ENCODE peak calls at places on chromosome 9, in four cellular contexts. T is Peyer's patch; C is Jurkat, Clone E6-1; X is IMR-90. Y is an unnamed sample.

GRCh38 chr9:5799314-5799713 is 33.6 kb downstream of the ERMP1 start:
- DNase-seq in C (peak), X (peak), T (no peak), Y (peak)

GRCh38 chr9:114837923-114838322 is 32.1 kb upstream of the TNFSF15 start:
- DNase-seq in C (no peak), T (no peak), X (peak), Y (peak)

GRCh38 chr9:91814214-91814613 is 135.8 kb downstream of the ROR2 start:
- DNase-seq in X (no peak), C (no peak), T (no peak), Y (no peak)

GRCh38 chr9:35605336-35606137 is 475 bp downstream of the TESK1 start:
- DNase-seq in C (no peak), X (no peak), T (peak), Y (no peak)

GRCh38 chr9:133884907-133885744 is 107.0 kb downstream of the VAV2 start:
- DNase-seq in T (no peak), C (no peak), X (no peak), Y (no peak)

GRCh38 chr9:96478829-96479371 is 28.9 kb downstream of the HABP4 start:
- DNase-seq in T (no peak), C (no peak), X (peak), Y (peak)

GRCh38 chr9:34654317-34655083 is 2.5 kb downstream of the IL11RA start:
- DNase-seq in C (no peak), T (no peak), X (peak), Y (peak)

GRCh38 chr9:16143947-16144890 is 591.4 kb downstream of the CCDC171 start:
- DNase-seq in T (no peak), C (no peak), X (no peak), Y (no peak)

GRCh38 chr9:4691794-4692193 is 12.4 kb downstream of the CDC37L1 start:
- DNase-seq in T (no peak), C (no peak), X (peak), Y (peak)

GRCh38 chr9:134272302-134273023 is 53.8 kb upstream of the RXRA start:
- DNase-seq in C (no peak), T (no peak), X (no peak), Y (no peak)

GRCh38 chr9:12640021-12640587 is 53.1 kb upstream of the TYRP1 start:
- DNase-seq in C (peak), X (peak), T (no peak), Y (peak)

GRCh38 chr9:92728831-92729734 is 35.5 kb downstream of the BICD2 start:
- DNase-seq in C (no peak), T (peak), X (peak), Y (peak)

DNA sequence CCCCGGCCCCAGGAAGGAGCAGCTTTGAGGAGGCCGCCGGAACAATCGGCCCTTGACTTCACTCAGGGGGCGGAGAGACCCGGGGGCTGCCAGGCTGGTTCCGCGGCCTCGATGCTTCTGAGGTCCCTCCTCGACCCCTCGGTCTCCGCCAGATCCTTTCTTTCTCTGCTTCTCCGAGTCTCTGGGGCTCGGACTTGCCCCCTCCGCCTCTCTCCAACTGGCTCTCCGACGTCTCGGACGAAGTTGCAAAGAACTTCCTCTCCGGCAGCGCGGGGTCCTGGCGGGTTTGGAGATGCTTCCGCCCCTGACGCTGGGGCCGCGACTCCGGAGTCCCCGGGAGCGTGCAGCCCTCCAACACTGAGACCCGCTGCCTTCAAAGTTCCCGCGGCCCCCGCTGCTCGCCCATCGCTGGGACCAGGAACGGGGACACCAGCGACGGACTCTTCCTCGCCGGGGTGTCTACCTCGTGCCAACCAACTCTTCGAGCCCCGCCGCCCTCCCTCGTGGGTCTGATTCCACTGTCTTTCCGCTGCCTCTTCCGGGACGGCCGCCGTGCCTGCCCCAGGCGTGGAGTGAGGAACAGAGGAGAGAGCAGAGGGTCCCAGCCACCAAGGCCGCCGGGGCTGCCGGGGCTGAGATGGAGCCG is 7.0 kb downstream of the PAX5 start:
- DNase-seq in X (no peak), T (peak), C (no peak), Y (no peak)
- H3K4me3 ChIP-seq in X (no peak), T (peak), C (no peak), Y (no peak)

GRCh38 chr9:136354592-136355085 is 8.9 kb downstream of the DNLZ start:
- DNase-seq in T (no peak), C (no peak), X (peak), Y (no peak)

GRCh38 chr9:136357326-136357725 is 6.2 kb downstream of the DNLZ start:
- DNase-seq in C (no peak), X (no peak), T (no peak), Y (no peak)

GRCh38 chr9:136353757-136354488 is 9.6 kb downstream of the DNLZ start:
- DNase-seq in X (no peak), C (no peak), T (no peak), Y (no peak)

GRCh38 chr9:136358016-136358415 is 5.5 kb downstream of the DNLZ start:
- DNase-seq in T (no peak), X (no peak), C (no peak), Y (no peak)

GRCh38 chr9:136355616-136356557 is 7.7 kb downstream of the DNLZ start:
- DNase-seq in T (no peak), C (no peak), X (no peak), Y (no peak)
- H3K4me3 ChIP-seq in T (no peak), C (no peak), X (no peak), Y (no peak)

GRCh38 chr9:89179535-89179919 is 909 bp upstream of the SHC3 start:
- DNase-seq in X (peak), C (no peak), T (no peak), Y (peak)

GRCh38 chr9:89177401-89178161 is 1.0 kb downstream of the SHC3 start:
- DNase-seq in T (no peak), X (no peak), C (no peak), Y (no peak)

GRCh38 chr9:89175739-89176360 is 2.8 kb downstream of the SHC3 start:
- DNase-seq in C (no peak), X (no peak), T (no peak), Y (peak)

GRCh38 chr9:89178162-89179120 is at the start of gene SHC3:
- DNase-seq in X (peak), C (no peak), T (no peak), Y (peak)

DNA sequence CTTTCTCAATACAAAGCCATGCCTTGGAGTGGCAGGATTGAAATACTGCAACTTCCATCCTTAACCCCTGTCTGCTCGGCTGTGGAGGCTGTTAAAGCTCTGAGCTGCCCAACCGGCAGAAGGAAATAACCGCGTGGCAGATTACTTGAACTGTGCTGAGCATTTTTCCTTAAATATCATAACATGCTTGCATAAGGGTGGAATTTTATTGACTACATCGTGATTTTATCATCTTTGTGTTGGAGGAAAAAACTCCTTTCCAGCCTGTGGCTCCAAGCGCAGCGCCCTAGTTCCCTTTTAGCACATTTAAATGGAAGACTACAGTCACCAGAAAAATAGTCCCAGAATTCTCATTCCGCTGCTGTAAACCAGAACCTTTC is 1.6 kb downstream of the SHC3 start:
- DNase-seq in X (peak), C (no peak), T (no peak), Y (peak)
- H3K4me3 ChIP-seq in X (peak), C (no peak), T (no peak), Y (peak)

DNA sequence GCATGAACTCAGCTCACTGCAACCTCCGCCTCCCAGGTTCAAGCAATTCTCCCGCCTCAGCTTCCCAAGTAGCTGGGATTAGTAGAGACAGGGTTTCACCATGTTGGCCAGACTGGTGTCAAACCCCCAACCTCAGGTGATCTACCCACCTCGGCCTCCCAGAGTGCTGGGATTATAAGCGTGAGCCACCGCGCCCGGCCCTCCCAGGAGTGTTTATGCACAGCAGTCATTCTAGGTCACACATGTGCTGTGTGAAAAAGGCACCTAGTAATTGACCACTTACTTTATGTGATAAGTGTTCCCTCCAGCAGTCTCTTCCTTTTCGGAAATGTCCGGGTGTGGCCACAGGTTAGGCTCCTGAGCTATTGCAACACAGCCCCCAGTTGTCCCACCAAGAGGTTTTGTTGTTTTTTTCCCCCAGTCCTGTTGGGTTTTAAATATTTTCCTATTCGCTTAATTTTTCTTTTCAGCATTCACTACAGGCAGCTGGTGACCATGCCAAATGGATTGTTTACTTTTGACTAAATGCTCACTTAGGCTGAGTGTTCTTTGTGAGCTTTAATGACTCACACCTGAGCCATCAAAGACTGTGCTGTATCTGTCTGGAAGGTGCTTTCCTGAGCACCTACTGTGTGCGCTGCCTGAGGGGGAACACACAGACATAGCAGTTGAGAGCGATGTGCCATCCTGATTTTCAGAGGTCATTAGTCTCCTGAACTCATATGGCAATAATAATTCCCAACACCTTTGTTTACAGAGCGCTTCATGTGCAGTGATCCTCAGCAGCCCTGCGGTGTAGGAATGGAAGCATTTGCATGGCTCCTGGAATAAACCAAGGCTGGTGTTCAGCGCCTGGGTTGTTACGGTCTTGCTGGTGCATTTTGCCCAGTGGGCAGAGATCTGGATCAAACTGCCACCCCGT is 94.3 kb downstream of the MVB12B start:
- DNase-seq in T (no peak), X (peak), C (no peak), Y (peak)
- H3K4me3 ChIP-seq in T (no peak), X (no peak), C (no peak), Y (no peak)

DNA sequence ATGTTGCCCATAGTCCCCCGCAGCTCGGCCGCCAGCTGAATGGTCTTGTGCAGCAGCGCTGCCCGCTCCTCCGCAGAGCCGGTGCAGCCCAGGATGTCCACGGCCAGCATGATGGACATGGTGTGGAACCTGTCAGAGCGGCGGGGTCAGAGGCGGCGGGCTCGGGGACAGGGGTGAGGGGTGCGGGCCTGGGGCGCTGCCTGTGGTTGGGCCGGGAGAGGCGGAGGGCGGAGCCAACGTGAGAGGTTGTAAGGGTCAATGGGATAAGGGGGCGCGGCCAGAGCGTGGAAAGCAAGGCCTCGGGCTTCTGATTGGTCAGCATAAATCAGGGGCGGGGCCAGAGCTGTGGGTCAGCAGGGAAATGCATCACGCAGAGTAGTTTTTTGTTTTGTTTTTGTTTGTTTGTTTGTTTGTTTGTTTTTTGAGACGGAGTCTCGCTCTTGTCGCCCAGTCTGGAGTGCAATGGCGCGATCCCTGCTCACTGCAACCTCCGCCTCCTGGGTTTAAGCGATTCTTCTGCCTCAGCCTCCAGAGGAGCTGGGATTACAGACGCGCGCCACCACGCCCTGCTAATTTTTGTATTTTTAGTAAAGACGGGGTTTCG is 6.8 kb upstream of the TOR2A start:
- DNase-seq in C (no peak), T (no peak), X (no peak), Y (peak)
- H3K4me3 ChIP-seq in C (no peak), T (no peak), X (no peak), Y (peak)

GRCh38 chr9:21570643-21571275 is 88.6 kb upstream of the IFNE start:
- DNase-seq in T (no peak), C (no peak), X (no peak), Y (no peak)
- H3K4me3 ChIP-seq in T (no peak), C (no peak), X (no peak), Y (no peak)

DNA sequence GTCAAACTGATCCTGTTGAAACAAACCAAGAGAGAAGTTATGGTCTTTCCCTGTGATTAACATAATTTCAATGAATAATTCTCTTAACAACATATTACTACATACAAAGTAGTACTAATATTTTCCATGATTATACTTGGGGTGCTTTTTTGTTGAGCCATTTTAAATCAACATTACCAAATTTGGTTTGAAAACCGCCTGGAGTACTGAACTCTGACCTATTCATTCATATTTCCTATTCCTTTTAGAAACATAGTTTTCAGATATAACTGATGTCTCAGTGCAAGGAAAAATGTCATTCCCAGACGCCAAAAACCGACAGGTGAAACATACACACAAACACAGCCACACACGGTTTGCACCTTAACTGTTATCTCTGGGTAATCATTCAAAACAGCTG is 48.0 kb downstream of the FNBP1 start:
- DNase-seq in T (no peak), C (no peak), X (no peak), Y (no peak)
- H3K4me3 ChIP-seq in T (no peak), C (no peak), X (no peak), Y (no peak)

GRCh38 chr9:14348241-14349140 is 34.5 kb upstream of the NFIB start:
- DNase-seq in T (no peak), X (no peak), C (no peak), Y (no peak)
- H3K4me3 ChIP-seq in T (peak), X (no peak), C (no peak), Y (peak)

DNA sequence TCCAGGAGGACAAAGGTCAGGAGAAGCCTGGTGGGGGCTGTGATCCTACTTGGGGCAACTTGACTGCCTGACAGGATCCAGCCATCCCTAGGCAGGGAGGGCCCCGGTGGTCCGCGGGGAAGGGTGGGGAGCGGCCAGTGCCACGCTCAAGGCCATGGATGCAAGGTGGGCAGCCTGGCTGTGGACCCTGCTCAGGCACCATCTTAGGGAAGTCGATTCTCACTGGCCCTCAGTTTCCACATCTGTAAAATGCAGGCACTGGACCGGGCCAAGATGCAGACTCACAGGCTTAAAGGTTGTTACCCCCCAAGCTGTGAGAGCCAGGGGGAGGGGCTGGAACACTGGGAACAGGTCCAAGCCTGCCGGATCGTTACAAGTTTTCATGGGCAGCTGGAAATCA is 8.7 kb upstream of the DOLPP1 start:
- DNase-seq in T (no peak), C (no peak), X (no peak), Y (no peak)
- H3K4me3 ChIP-seq in T (no peak), C (no peak), X (no peak), Y (no peak)

GRCh38 chr9:110999379-110999778 is 38.9 kb downstream of the LPAR1 start:
- DNase-seq in C (no peak), X (no peak), T (no peak), Y (no peak)
- H3K4me3 ChIP-seq in C (no peak), X (no peak), T (no peak), Y (no peak)